ENCODE peak calls at places on chromosomes 16 and 17, in seven cellular contexts. H, C, S, T, E, V and Z are unnamed samples.

GRCh38 chr16:9004183-9004582 is 40.5 kb upstream of the USP7 start:
- DNase-seq in E (no peak), C (no peak), T (no peak), H (no peak), V (no peak), S (no peak), Z (no peak)

GRCh38 chr17:30790279-30790678 is 34.2 kb downstream of the CRLF3 start:
- DNase-seq in E (no peak), V (no peak), S (no peak), T (no peak), C (no peak), H (peak), Z (no peak)

GRCh38 chr16:26666486-26666885 is 400.2 kb upstream of the C16orf82 start:
- DNase-seq in T (no peak), C (no peak), E (no peak), V (no peak), H (no peak), S (no peak), Z (no peak)

GRCh38 chr17:73140531-73140930 is 24.3 kb upstream of the SSTR2 start:
- DNase-seq in C (no peak), V (no peak), S (no peak), H (no peak), E (no peak), T (no peak), Z (no peak)

GRCh38 chr16:67750466-67750865 is 31.4 kb upstream of the GFOD2 start:
- DNase-seq in T (no peak), S (no peak), E (no peak), V (no peak), C (no peak), H (peak), Z (no peak)

GRCh38 chr16:951660-952301 is 19.0 kb downstream of the LMF1 start:
- DNase-seq in S (no peak), C (no peak), E (no peak), T (no peak), H (no peak), V (peak), Z (no peak)

GRCh38 chr17:68011199-68011665 is 15.0 kb upstream of the C17orf58 start:
- DNase-seq in E (no peak), S (no peak), V (peak), T (peak), C (peak), H (peak), Z (peak)

GRCh38 chr17:75402038-75402437 is 3.4 kb downstream of the GRB2 start:
- DNase-seq in C (no peak), H (no peak), E (no peak), S (no peak), T (no peak), V (no peak), Z (no peak)

GRCh38 chr17:8889458-8890210 is 22.2 kb upstream of the PIK3R6 start:
- DNase-seq in H (no peak), E (no peak), T (no peak), V (no peak), S (no peak), C (no peak), Z (no peak)

GRCh38 chr16:2664522-2665096 is 17.7 kb upstream of the KCTD5 start:
- DNase-seq in C (no peak), S (no peak), H (no peak), E (no peak), T (no peak), V (no peak), Z (no peak)

GRCh38 chr16:53159781-53160436 is 105.1 kb downstream of the CHD9 start:
- DNase-seq in V (peak), E (peak), H (peak), S (peak), T (no peak), C (peak), Z (no peak)

GRCh38 chr17:57756941-57757340 is 11.8 kb upstream of the CCDC182 start:
- DNase-seq in T (no peak), E (no peak), S (no peak), V (no peak), C (no peak), H (no peak), Z (no peak)

GRCh38 chr16:14322186-14322585 is 251.1 kb downstream of the MRTFB start:
- DNase-seq in H (no peak), V (no peak), C (no peak), T (no peak), S (no peak), E (no peak), Z (no peak)

GRCh38 chr17:61235821-61236197 is 163.8 kb upstream of the TBX2 start:
- DNase-seq in V (no peak), E (no peak), S (no peak), H (no peak), T (no peak), C (no peak), Z (no peak)

GRCh38 chr16:79601092-79601977 is 798 bp upstream of the MAF start:
- DNase-seq in H (peak), S (no peak), C (peak), V (peak), E (no peak), T (peak), Z (no peak)

GRCh38 chr16:50461400-50461760 is 86.8 kb upstream of the NKD1 start:
- DNase-seq in H (no peak), T (no peak), C (no peak), S (no peak), V (no peak), E (no peak), Z (no peak)

GRCh38 chr17:47663997-47664941 is 14.6 kb downstream of the KPNB1 start:
- DNase-seq in T (peak), S (peak), C (peak), H (peak), V (peak), E (peak), Z (peak)

GRCh38 chr16:67685388-67686112 is 18.9 kb downstream of the C16orf86 start:
- DNase-seq in H (peak), C (no peak), T (no peak), E (no peak), S (no peak), V (no peak), Z (no peak)

GRCh38 chr17:5705081-5705875 is 121.0 kb upstream of the NLRP1 start:
- DNase-seq in E (no peak), C (no peak), T (no peak), S (no peak), H (peak), V (no peak), Z (no peak)

GRCh38 chr17:33262724-33263123 is 30.4 kb downstream of the ASIC2 start:
- DNase-seq in H (no peak), T (no peak), V (no peak), C (no peak), S (no peak), E (no peak), Z (no peak)

GRCh38 chr17:81909966-81910839 is 996 bp downstream of the PCYT2 start:
- DNase-seq in E (no peak), S (no peak), H (no peak), T (no peak), C (no peak), V (no peak), Z (no peak)

GRCh38 chr17:57892820-57893595 is 43.2 kb upstream of the MRPS23 start:
- DNase-seq in S (no peak), H (no peak), T (peak), C (no peak), E (peak), V (no peak), Z (no peak)

GRCh38 chr16:89102035-89102776 is 8.6 kb downstream of the ACSF3 start:
- DNase-seq in T (no peak), E (no peak), S (no peak), C (no peak), H (no peak), V (no peak), Z (no peak)

GRCh38 chr16:28012031-28012445 is 51.5 kb downstream of the GSG1L start:
- DNase-seq in C (no peak), S (no peak), T (no peak), H (no peak), E (peak), V (no peak), Z (no peak)

GRCh38 chr16:86261379-86261778 is 248.9 kb upstream of the FOXF1 start:
- DNase-seq in C (no peak), H (no peak), S (no peak), V (no peak), T (no peak), E (no peak), Z (no peak)

GRCh38 chr16:3094289-3095027 is 4.6 kb downstream of the ZSCAN10 start:
- DNase-seq in E (no peak), S (no peak), H (peak), V (peak), T (no peak), C (peak), Z (no peak)

GRCh38 chr17:57553991-57554825 is 190.9 kb downstream of the CCDC182 start:
- DNase-seq in H (no peak), V (no peak), T (no peak), E (no peak), S (no peak), C (no peak), Z (no peak)

GRCh38 chr17:48132375-48132774 is 24.8 kb downstream of the SNX11 start:
- DNase-seq in C (no peak), S (no peak), E (no peak), V (no peak), H (no peak), T (peak), Z (no peak)

GRCh38 chr17:43217614-43218087 is 6.0 kb downstream of the TMEM106A start:
- DNase-seq in T (no peak), E (no peak), V (no peak), C (no peak), H (no peak), S (no peak), Z (no peak)

GRCh38 chr16:10078541-10078949 is 103.7 kb downstream of the GRIN2A start:
- DNase-seq in V (no peak), E (no peak), S (no peak), T (no peak), C (no peak), H (no peak), Z (no peak)

GRCh38 chr16:81810361-81810760 is 31.3 kb downstream of the PLCG2 start:
- DNase-seq in T (no peak), V (no peak), H (no peak), S (no peak), C (no peak), E (no peak), Z (no peak)

GRCh38 chr17:29659155-29659554 is 36.4 kb upstream of the CORO6 start:
- DNase-seq in T (no peak), E (no peak), C (no peak), V (no peak), H (no peak), S (no peak), Z (no peak)

GRCh38 chr17:73888875-73889274 is 244.6 kb upstream of the SDK2 start:
- DNase-seq in E (no peak), H (no peak), C (no peak), V (no peak), T (no peak), S (no peak), Z (no peak)

GRCh38 chr17:34669511-34669910 is 90.1 kb downstream of the TMEM132E start:
- DNase-seq in H (no peak), E (no peak), C (no peak), V (no peak), T (no peak), S (no peak), Z (no peak)

GRCh38 chr17:29225388-29225787 is 21.3 kb upstream of the CRYBA1 start:
- DNase-seq in V (no peak), S (no peak), C (no peak), H (peak), E (no peak), T (no peak), Z (no peak)

GRCh38 chr16:58461056-58461455 is 38.9 kb upstream of the NDRG4 start:
- DNase-seq in C (no peak), E (no peak), H (no peak), V (no peak), T (no peak), S (no peak), Z (no peak)

GRCh38 chr17:703081-703875 is 11.4 kb downstream of the VPS53 start:
- DNase-seq in S (no peak), H (no peak), T (no peak), E (no peak), C (no peak), V (no peak), Z (no peak)

GRCh38 chr16:2841606-2842339 is 11.7 kb downstream of the ZG16B start:
- DNase-seq in V (no peak), H (no peak), E (no peak), S (no peak), T (peak), C (no peak), Z (no peak)

GRCh38 chr16:66935319-66936011 is at the start of gene CES2:
- DNase-seq in H (no peak), V (no peak), C (no peak), T (no peak), S (no peak), E (no peak), Z (no peak)